ENCODE peak calls at places on chromosomes 3 and 15, in six cellular contexts. Z is tibial artery; U is testis; G is H9; E is CD8-positive, alpha-beta memory T cell; Y is naive thymus-derived CD4-positive, alpha-beta T cell. M is an unnamed sample.

GRCh38 chr3:127692501-127693335 is 20.0 kb downstream of the ABTB1 start:
- DNase-seq in Y (no peak), U (no peak), G (no peak), E (no peak), Z (no peak), M (no peak)

GRCh38 chr3:155572085-155572484 is 172.8 kb downstream of the PLCH1 start:
- DNase-seq in Y (no peak), E (no peak), Z (no peak), U (no peak), G (no peak), M (no peak)

GRCh38 chr3:173584834-173585831 is 187.6 kb downstream of the NLGN1 start:
- DNase-seq in Z (peak), E (no peak), U (peak), G (peak), Y (no peak), M (peak)

GRCh38 chr15:45251888-45252287 is at the start of gene SLC28A2:
- DNase-seq in Z (no peak), G (no peak), Y (no peak), U (peak), E (no peak), M (no peak)

GRCh38 chr3:190041333-190042041 is 79.2 kb downstream of the P3H2 start:
- DNase-seq in Z (no peak), U (peak), E (no peak), G (peak), Y (no peak), M (no peak)

GRCh38 chr15:53758412-53758811 is 1.1 kb downstream of the WDR72 start:
- DNase-seq in G (no peak), Y (no peak), Z (no peak), E (no peak), U (no peak), M (no peak)

GRCh38 chr3:97793415-97794019 is 28.3 kb upstream of the CRYBG3 start:
- DNase-seq in U (no peak), Y (peak), G (no peak), Z (no peak), E (peak), M (no peak)

GRCh38 chr3:36700537-36701248 is 63.7 kb downstream of the DCLK3 start:
- DNase-seq in G (peak), E (peak), Y (peak), U (peak), Z (peak), M (no peak)

GRCh38 chr3:32522682-32523081 is 20.0 kb upstream of the CMTM6 start:
- DNase-seq in U (no peak), Y (no peak), G (no peak), Z (no peak), E (no peak), M (no peak)

GRCh38 chr3:100089802-100090668 is 24.3 kb downstream of the FILIP1L start:
- DNase-seq in Z (no peak), G (peak), Y (no peak), U (no peak), E (no peak), M (no peak)

GRCh38 chr3:45596290-45596791 is 1.8 kb downstream of the LIMD1 start:
- DNase-seq in U (no peak), G (no peak), Z (peak), E (no peak), Y (no peak), M (no peak)

GRCh38 chr3:172562881-172563835 is 39.9 kb upstream of the TNFSF10 start:
- DNase-seq in U (no peak), G (no peak), Y (no peak), E (no peak), Z (peak), M (no peak)

GRCh38 chr3:180135101-180135500 is 98.4 kb upstream of the PEX5L start:
- DNase-seq in Y (no peak), U (no peak), G (no peak), E (no peak), Z (no peak), M (no peak)

GRCh38 chr3:190883973-190884832 is 21.7 kb upstream of the GMNC start:
- DNase-seq in Y (peak), G (peak), U (peak), E (no peak), Z (peak), M (no peak)

GRCh38 chr15:42324308-42324707 is 35.0 kb upstream of the CAPN3 start:
- DNase-seq in Y (no peak), U (no peak), Z (no peak), G (no peak), E (no peak), M (no peak)

DNA sequence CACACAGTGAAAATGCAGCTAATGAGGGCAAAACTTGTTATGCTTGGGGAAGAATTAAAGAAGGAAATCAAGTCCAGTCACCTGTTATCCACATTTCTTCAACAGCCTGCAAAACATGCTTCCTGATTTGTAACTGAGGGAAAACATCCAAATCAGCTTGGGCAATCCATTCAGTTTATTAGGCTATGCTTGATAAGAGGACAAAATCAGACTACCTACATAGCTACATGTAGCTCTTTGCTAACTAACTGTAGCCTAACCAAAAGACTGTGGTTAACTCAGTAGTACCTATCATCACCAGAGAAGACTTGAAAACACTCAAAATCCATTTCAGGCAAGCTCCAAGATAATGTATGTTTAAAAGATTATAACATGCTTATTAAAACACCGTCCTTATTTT is 436.4 kb downstream of the SHQ1 start:
- DNase-seq in Z (no peak), E (no peak), G (no peak), U (no peak), Y (no peak), M (no peak)
- H3K27ac ChIP-seq in Z (no peak), E (no peak), G (no peak), U (no peak), Y (no peak), M (no peak)

GRCh38 chr15:66803182-66803729 is 101.2 kb downstream of the SMAD6 start:
- DNase-seq in U (peak), Y (no peak), E (no peak), Z (peak), G (peak), M (peak)
- H3K27ac ChIP-seq in U (no peak), Y (no peak), E (peak), Z (peak), G (no peak), M (peak)

DNA sequence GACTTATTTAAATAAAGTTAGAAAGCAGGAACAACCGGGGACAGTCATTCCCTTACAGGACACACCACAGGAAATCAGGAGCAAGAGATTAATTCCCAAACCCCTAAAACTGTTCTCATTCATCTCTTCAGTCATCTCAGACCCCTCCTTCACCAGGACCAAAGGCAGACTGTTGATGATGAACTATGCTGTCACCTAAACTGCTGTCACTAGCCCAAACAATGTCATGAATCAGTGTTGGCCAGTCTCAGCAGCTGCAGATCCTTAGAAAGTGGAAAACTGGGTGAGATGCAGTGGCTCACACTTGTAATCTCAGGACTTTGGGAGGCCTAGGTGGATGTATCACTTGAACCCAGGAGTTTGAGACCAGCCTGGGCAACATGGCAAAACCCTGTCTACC is 909.6 kb downstream of the ROBO1 start:
- DNase-seq in Z (no peak), E (no peak), Y (no peak), U (no peak), G (no peak), M (no peak)
- H3K27ac ChIP-seq in Z (no peak), E (no peak), Y (no peak), U (no peak), G (no peak), M (peak)

GRCh38 chr15:39672666-39673065 is 91.8 kb downstream of the THBS1 start:
- DNase-seq in Z (no peak), E (no peak), U (no peak), Y (no peak), G (no peak), M (no peak)
- H3K27ac ChIP-seq in Z (no peak), E (no peak), U (no peak), Y (no peak), G (no peak), M (no peak)

GRCh38 chr3:8660271-8660731 is 15.7 kb upstream of the SSUH2 start:
- DNase-seq in U (no peak), E (no peak), Z (no peak), G (no peak), Y (no peak), M (no peak)
- H3K27ac ChIP-seq in U (peak), E (no peak), Z (peak), G (no peak), Y (no peak), M (peak)

DNA sequence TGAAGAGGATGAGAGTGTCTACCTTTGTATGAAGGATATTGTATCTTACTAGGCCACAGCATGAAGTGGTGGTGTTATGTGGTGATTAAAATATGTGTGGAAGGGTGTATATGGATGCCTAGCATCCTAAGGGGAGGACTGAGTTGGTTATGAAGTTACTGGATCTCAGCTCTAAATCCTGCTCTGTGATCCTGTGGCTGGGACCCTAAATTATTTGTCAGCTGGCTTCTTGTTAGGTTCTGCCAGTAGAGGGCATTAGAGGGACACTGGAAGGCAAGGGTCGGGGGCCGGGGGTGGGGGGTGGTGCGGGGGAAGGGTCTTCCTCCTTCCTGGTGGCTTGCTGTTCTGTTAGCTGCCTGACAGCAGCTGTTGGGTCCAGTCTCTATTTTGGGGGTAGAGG is 34.9 kb downstream of the MORF4L1 start:
- DNase-seq in U (no peak), Y (no peak), Z (no peak), G (peak), E (no peak), M (no peak)
- H3K27ac ChIP-seq in U (no peak), Y (no peak), Z (peak), G (no peak), E (no peak), M (no peak)

DNA sequence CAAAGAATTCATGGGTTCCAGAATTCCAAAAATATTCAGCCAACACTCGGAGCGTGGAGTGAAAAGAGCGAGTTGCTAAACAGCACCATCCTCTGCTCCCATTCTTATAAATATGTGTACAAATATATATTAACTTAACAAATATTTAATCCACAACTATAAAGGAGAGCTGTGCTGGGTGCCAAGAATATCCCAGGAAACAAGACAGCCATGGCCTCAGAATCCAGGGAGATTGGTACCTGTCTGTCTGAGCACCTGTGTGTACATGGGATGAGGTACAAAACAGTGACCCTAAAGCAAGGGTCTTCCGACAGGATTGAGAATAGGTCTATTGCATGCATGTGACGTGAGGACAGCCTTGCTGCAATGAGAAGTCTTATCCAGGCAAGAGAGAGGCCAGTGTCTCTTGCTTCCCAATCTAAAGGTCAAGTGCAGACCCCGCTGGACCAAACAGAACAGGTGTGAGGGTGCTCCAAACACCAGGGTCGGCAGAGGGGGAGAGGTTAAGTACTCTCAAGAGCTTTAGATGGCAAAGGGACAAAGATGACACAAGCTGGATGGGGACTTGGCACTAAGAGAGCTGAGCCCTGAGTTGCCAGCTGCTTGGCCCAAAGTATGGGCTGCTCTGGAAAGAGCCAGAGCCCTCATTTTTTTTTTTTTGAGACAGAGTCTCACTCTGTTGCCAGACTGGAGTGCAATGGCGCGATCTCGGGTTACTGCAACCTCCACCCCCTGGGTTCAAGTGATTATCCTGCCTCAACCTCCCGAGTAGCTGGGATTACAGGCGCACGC is 36.2 kb downstream of the HOMER2 start:
- DNase-seq in U (no peak), Z (no peak), G (no peak), Y (no peak), E (no peak), M (no peak)
- H3K27ac ChIP-seq in U (no peak), Z (no peak), G (no peak), Y (no peak), E (no peak), M (no peak)

GRCh38 chr3:15056676-15057404 is 8.3 kb downstream of the MRPS25 start:
- DNase-seq in Z (no peak), E (no peak), Y (no peak), G (no peak), U (no peak), M (no peak)
- H3K27ac ChIP-seq in Z (no peak), E (no peak), Y (no peak), G (no peak), U (no peak), M (no peak)

DNA sequence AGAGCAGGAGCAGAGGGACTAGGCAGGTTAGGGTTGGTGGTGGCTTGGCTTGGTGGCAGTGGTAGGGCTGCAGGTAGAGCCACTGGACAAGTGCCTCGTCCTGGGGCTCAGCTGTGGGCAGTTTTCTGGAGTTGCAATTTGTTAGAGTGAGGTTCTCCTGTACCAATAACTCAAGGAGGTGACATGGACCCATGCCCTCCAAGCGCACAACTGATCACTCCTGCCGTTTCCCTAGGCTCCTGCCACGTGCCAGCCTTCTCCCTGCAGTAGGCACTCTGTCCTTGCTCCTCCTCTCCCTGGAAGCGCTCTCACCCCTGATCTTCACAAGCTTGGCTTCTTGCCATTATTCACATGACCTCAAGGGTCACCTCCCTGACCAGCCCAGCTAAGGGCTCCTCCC is 3.4 kb downstream of the WNT7A start:
- DNase-seq in E (no peak), Z (no peak), U (no peak), G (no peak), Y (no peak), M (no peak)
- H3K27ac ChIP-seq in E (no peak), Z (no peak), U (no peak), G (no peak), Y (no peak), M (no peak)

DNA sequence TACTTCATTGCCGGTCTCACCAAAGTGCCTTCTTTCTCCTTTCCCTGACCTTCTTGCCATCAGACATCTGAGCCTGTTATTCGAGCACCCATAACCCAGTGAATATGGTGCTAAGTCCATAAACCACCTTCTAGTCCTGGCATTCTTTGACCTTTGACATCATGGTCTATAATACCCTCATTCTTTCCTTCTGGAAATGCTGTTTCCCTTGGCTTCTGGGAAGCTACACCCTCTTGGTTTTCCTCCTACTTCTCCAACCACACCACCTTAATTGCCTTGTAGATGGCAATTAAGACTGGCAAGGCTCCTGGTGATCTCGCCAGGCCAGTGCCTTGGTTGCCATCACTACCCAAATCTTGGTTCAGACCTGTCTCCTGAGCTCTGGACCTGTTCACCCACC is 56.1 kb upstream of the TRAK1 start:
- DNase-seq in E (no peak), U (no peak), G (no peak), Z (no peak), Y (no peak), M (no peak)
- H3K27ac ChIP-seq in E (no peak), U (no peak), G (no peak), Z (peak), Y (no peak), M (peak)

M was measured in right atrium auricular region.